ENCODE peak calls at places on chromosomes 13 and 19, in ten cellular contexts. Q is astrocyte of the cerebellum, C is epithelial cell of esophagus, Y is heart right ventricle, I is ascending aorta, F is fibroblast of mammary gland, D is SK-N-SH, G is uterus, B is mucosa of descending colon, L is transverse colon. U is an unnamed sample.

GRCh38 chr13:112962396-112962795 is 6.6 kb upstream of the MCF2L start:
- DNase-seq in Q (no peak), C (no peak), Y (no peak), I (no peak), F (no peak), D (no peak), G (no peak), B (peak; percentile 31), L (peak; percentile 3), U (no peak)

GRCh38 chr13:20190481-20191310 is 2.0 kb downstream of the GJB2 start:
- DNase-seq in Q (no peak), C (peak; percentile 81), Y (no peak), I (no peak), F (peak; percentile 94), D (no peak), G (no peak), B (no peak), L (no peak), U (peak; percentile 88)

GRCh38 chr19:17686027-17686511 is 2.1 kb downstream of the UNC13A start:
- DNase-seq in Q (no peak), C (no peak), Y (no peak), I (no peak), F (peak; percentile 31), D (peak; percentile 61), G (no peak), B (no peak), L (no peak), U (no peak)

GRCh38 chr19:50777830-50778303 is 7.6 kb downstream of the GPR32 start:
- DNase-seq in Q (peak; percentile 51), C (peak; percentile 35), Y (no peak), I (no peak), F (peak; percentile 36), D (peak; percentile 54), G (no peak), B (no peak), L (no peak), U (no peak)

GRCh38 chr13:47555235-47555634 is 445.8 kb downstream of the SUCLA2 start:
- DNase-seq in Q (no peak), C (peak; percentile 49), Y (no peak), I (no peak), F (no peak), D (no peak), G (no peak), B (no peak), L (no peak), U (no peak)

GRCh38 chr19:45104658-45105384 is 11.8 kb downstream of the PPP1R37 start:
- DNase-seq in Q (no peak), C (no peak), Y (no peak), I (no peak), F (no peak), D (no peak), G (no peak), B (no peak), L (no peak), U (no peak)

GRCh38 chr13:95931300-95932025 is 121.7 kb downstream of the UGGT2 start:
- DNase-seq in Q (no peak), C (no peak), Y (no peak), I (no peak), F (no peak), D (no peak), G (no peak), B (no peak), L (no peak), U (no peak)

GRCh38 chr13:108437496-108437895 is 168.0 kb downstream of the TNFSF13B start:
- DNase-seq in Q (no peak), C (peak; percentile 34), Y (no peak), I (no peak), F (no peak), D (no peak), G (no peak), B (no peak), L (no peak), U (no peak)

GRCh38 chr13:66689628-66690027 is 540.5 kb downstream of the PCDH9 start:
- DNase-seq in Q (no peak), C (peak; percentile 47), Y (no peak), I (no peak), F (peak; percentile 37), D (peak; percentile 30), G (no peak), B (no peak), L (no peak), U (no peak)

GRCh38 chr13:66691149-66691548 is 539.0 kb downstream of the PCDH9 start:
- DNase-seq in Q (no peak), C (no peak), Y (no peak), I (no peak), F (no peak), D (no peak), G (no peak), B (no peak), L (no peak), U (no peak)

GRCh38 chr13:66693656-66694055 is 536.5 kb downstream of the PCDH9 start:
- DNase-seq in Q (no peak), C (no peak), Y (no peak), I (no peak), F (peak; percentile 6), D (no peak), G (no peak), B (no peak), L (no peak), U (no peak)

GRCh38 chr13:66689037-66689619 is 541.0 kb downstream of the PCDH9 start:
- DNase-seq in Q (no peak), C (peak; percentile 1), Y (no peak), I (no peak), F (peak; percentile 11), D (peak; percentile 19), G (no peak), B (no peak), L (no peak), U (no peak)
- TF ChIP-seq CTCF in Q (peak; percentile 40), C (no peak), Y (no peak), I (no peak), F (peak; percentile 25), D (peak; percentile 56), G (no peak), B (no peak), L (no peak), U (peak; percentile 19)

GRCh38 chr13:49453465-49453864 is 9.4 kb downstream of the SETDB2 start:
- DNase-seq in Q (no peak), C (no peak), Y (no peak), I (no peak), F (no peak), D (no peak), G (no peak), B (no peak), L (no peak), U (no peak)

GRCh38 chr13:49455016-49455398 is 10.9 kb downstream of the SETDB2 start:
- DNase-seq in Q (no peak), C (no peak), Y (no peak), I (no peak), F (no peak), D (no peak), G (no peak), B (no peak), L (no peak), U (no peak)

GRCh38 chr13:49456156-49456555 is 12.1 kb downstream of the SETDB2 start:
- DNase-seq in Q (no peak), C (no peak), Y (no peak), I (no peak), F (peak; percentile 18), D (no peak), G (no peak), B (no peak), L (no peak), U (no peak)

GRCh38 chr13:49452725-49453457 is 8.8 kb downstream of the SETDB2 start:
- DNase-seq in Q (no peak), C (no peak), Y (no peak), I (no peak), F (no peak), D (no peak), G (no peak), B (no peak), L (no peak), U (no peak)

DNA sequence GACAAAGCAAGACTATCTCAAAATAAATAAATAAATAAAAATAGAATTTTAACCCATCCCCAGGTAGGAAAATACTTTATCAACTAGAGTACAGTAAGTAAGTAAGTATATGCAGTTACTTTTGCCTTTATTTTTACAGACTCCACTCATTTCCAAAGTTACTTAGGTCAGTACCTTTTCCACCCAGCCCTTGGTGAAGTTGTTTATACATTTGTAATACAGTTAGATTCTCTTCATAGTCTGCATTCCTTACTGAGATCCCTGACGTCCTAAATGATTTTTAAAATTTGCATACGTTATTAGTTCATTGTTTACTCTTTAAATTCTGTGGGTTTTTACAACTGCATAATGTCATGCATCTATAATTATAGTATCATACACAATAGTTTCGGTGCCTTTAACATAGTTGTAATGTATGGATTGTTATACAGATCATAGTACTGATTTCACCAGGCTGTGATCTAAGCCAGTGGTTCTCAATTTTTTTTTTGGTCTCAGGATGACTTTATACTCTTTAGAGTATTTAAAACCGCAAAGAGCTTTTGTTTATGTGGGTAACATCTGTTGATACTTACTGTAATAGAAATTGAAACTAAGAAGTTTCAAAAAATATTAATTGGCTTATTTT is 10.4 kb downstream of the SETDB2 start:
- DNase-seq in Q (no peak), C (no peak), Y (no peak), I (no peak), F (peak; percentile 55), D (no peak), G (no peak), B (no peak), L (no peak), U (no peak)
- H3K4me3 ChIP-seq in Q (no peak overlapping the region), C (no peak overlapping the region), Y (no peak overlapping the region), I (no peak overlapping the region), F (no peak overlapping the region), D (no peak overlapping the region), G (no peak overlapping the region), B (no peak overlapping the region), L (no peak overlapping the region), U (no peak overlapping the region)

GRCh38 chr13:26716984-26717383 is 43.6 kb downstream of the GPR12 start:
- DNase-seq in Q (no peak), C (no peak), Y (no peak), I (no peak), F (no peak), D (no peak), G (no peak), B (no peak), L (no peak), U (no peak)

GRCh38 chr13:26721251-26721939 is 39.2 kb downstream of the GPR12 start:
- DNase-seq in Q (no peak), C (no peak), Y (no peak), I (no peak), F (no peak), D (no peak), G (no peak), B (peak; percentile 57), L (peak; percentile 28), U (no peak)

GRCh38 chr13:26718872-26719271 is 41.7 kb downstream of the GPR12 start:
- DNase-seq in Q (no peak), C (no peak), Y (no peak), I (no peak), F (no peak), D (no peak), G (no peak), B (no peak), L (no peak), U (no peak)

GRCh38 chr13:26718146-26718545 is 42.4 kb downstream of the GPR12 start:
- DNase-seq in Q (no peak), C (no peak), Y (no peak), I (no peak), F (no peak), D (no peak), G (no peak), B (no peak), L (no peak), U (no peak)

DNA sequence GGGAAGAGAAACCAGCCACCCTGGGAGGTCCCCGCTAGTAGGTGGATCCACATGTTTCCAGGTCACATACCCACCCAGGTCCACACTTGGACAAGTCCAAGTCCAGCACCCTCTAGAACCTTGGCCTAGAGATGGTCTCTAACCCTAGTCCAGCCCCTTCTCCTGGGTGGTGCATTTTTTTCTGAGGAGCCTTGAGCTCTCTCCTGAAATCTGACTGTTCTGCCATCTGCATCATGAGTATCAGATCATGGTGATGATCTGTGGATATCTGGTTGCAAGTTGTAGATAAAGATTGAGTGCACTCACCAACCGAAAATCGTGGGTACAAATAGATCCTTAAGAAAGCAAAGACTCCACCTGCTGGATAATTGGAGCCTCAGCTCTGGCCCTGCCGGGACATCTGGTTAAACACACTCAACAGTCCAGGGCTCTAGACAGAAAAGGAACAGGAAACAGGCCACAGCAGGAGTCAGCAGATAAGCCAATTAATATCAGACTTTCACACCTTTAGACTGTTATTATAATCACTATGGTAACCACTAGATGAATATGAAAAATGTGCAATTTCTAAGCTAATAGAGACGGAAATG is 41.1 kb downstream of the GPR12 start:
- DNase-seq in Q (no peak), C (no peak), Y (no peak), I (no peak), F (no peak), D (no peak), G (no peak), B (no peak), L (no peak), U (no peak)
- TF ChIP-seq CTCF in Q (no peak), C (peak; percentile 9), Y (no peak), I (no peak), F (peak; percentile 14), D (peak; percentile 26), G (no peak), B (no peak), L (no peak), U (peak; percentile 24)

DNA sequence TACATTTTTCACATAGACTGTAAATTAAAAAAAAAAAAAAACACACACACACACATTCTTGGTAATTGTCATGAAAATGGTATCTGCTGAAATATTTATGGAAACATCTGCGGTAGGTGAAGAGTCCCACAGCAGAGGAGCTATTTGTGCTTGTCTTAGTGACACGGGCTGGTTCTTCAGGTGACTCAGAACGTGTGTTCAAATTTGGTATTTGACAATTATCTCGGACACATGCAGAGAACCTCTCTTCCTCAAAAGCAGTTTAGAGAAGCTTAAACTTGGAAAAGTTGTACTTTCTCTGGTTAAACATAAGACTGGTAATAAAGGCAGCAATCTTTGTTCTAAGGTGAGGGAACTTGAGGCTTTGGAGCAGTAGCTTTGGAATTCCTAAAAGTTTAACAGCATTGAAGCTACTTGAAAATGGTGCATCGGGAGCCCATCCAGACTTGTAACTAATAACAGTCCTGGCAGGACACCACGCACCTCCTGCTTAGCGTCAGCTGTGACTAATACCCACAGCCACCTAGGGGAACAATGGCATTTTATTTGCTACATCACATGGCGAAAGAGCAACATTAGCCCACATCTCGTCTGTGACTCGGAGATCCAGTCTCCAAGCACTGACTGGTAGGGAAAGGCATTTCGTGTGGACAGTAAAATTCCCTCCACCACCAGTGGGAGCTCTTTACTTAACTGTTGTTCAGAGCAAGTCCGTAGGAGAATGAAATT is 1505.1 kb upstream of the SLC10A2 start:
- DNase-seq in Q (peak; percentile 93), C (peak; percentile 91), Y (no peak), I (peak; percentile 43), F (peak; percentile 75), D (peak; percentile 48), G (peak; percentile 39), B (no peak), L (peak; percentile 69), U (no peak)
- H3K4me3 ChIP-seq in Q (peak overlapping the region; percentile 24), C (peak overlapping the region; percentile 9), Y (peak overlapping the region; percentile 8), I (peak overlapping the region; percentile 45), F (no peak overlapping the region), D (peak overlapping the region; percentile 38), G (no peak overlapping the region), B (no peak overlapping the region), L (no peak overlapping the region), U (no peak overlapping the region)

U was measured in AG09309.